ENCODE peak calls at places on chromosomes 5 and 9, in nine cellular contexts. J is central memory CD4-positive, alpha-beta T cell; X is HEK293T; R is small intestine; O is Calu3; M is HuH-7.5; K is aorta; V is activated T-cell treated with anti-CD3 and anti-CD28 coated beads for 24 hours; C is posterior vena cava. Y is an unnamed sample.

GRCh38 chr5:140189977-140190867 is 15.2 kb downstream of the CYSTM1 start:
- DNase-seq in J (no peak), X (no peak), R (no peak), O (no peak), M (no peak), K (no peak), V (no peak), C (no peak), Y (no peak)

GRCh38 chr9:114820776-114821501 is 15.1 kb upstream of the TNFSF15 start:
- DNase-seq in J (no peak), X (no peak), R (no peak), O (no peak), M (no peak), K (no peak), V (no peak), C (no peak), Y (no peak)

GRCh38 chr5:174831985-174832384 is 107.6 kb downstream of the MSX2 start:
- DNase-seq in J (no peak), X (no peak), R (no peak), O (peak), M (no peak), K (no peak), V (no peak), C (no peak), Y (no peak)

GRCh38 chr5:78705826-78706225 is 57.3 kb upstream of the LHFPL2 start:
- DNase-seq in J (no peak), X (no peak), R (no peak), O (no peak), M (no peak), K (no peak), V (no peak), C (no peak), Y (no peak)

GRCh38 chr9:130213898-130214761 is 41.9 kb downstream of the NCS1 start:
- DNase-seq in J (no peak), X (no peak), R (no peak), O (no peak), M (no peak), K (no peak), V (no peak), C (no peak), Y (no peak)

GRCh38 chr5:57805732-57806131 is 323.1 kb upstream of the ACTBL2 start:
- DNase-seq in J (no peak), X (no peak), R (no peak), O (no peak), M (no peak), K (no peak), V (no peak), C (no peak), Y (no peak)

GRCh38 chr5:56003179-56003578 is 8.4 kb upstream of the IL6ST start:
- DNase-seq in J (no peak), X (no peak), R (peak), O (peak), M (peak), K (no peak), V (no peak), C (no peak), Y (no peak)

GRCh38 chr5:115963566-115963965 is 1.3 kb downstream of the LVRN start:
- DNase-seq in J (no peak), X (no peak), R (peak), O (no peak), M (no peak), K (no peak), V (no peak), C (no peak), Y (no peak)

GRCh38 chr9:97038551-97038908 is 412 bp downstream of the CTSV start:
- DNase-seq in J (no peak), X (no peak), R (no peak), O (no peak), M (no peak), K (no peak), V (no peak), C (no peak), Y (no peak)

GRCh38 chr9:128818839-128819715 is 777 bp downstream of the ENDOG start:
- DNase-seq in J (peak), X (no peak), R (peak), O (peak), M (peak), K (peak), V (peak), C (peak), Y (no peak)

Y was measured in immature natural killer cell.